ENCODE peak calls at places on chromosomes 7 and 10, in ten cellular contexts. X is HCT116, J is testis, A is gastrocnemius medialis, F is H1, B is heart left ventricle, E is tibial nerve, M is uterus, W is ovary, R is body of pancreas. V is an unnamed sample. For H3K27me3, the result is how much of the 10 kb centered on the place peaks cover.

GRCh38 chr7:136114966-136115762 is 138.0 kb upstream of the MTPN start:
- DNase-seq in J (peak), B (peak), M (no peak), X (peak), F (peak), E (no peak), W (peak), R (peak), A (no peak), V (no peak)

GRCh38 chr10:62112325-62112724 is 156.3 kb downstream of the RTKN2 start:
- DNase-seq in R (no peak), E (no peak), J (no peak), M (no peak), F (no peak), B (no peak), X (no peak), W (no peak), A (no peak), V (no peak)

GRCh38 chr7:82348251-82348650 is 95.3 kb downstream of the CACNA2D1 start:
- DNase-seq in J (peak), M (no peak), E (no peak), R (no peak), A (no peak), B (no peak), W (no peak), X (no peak), F (no peak), V (no peak)

GRCh38 chr7:80466638-80467037 is 45.2 kb downstream of the GNAT3 start:
- DNase-seq in A (no peak), M (no peak), B (no peak), X (no peak), W (no peak), E (no peak), J (no peak), R (no peak), F (no peak), V (no peak)

GRCh38 chr10:103872137-103872933 is 17.0 kb upstream of the SH3PXD2A start:
- DNase-seq in M (no peak), E (no peak), W (no peak), R (no peak), A (peak), B (no peak), X (no peak), J (no peak), F (no peak), V (peak)

GRCh38 chr10:106565546-106565945 is 599.0 kb downstream of the SORCS1 start:
- DNase-seq in B (no peak), A (no peak), W (no peak), M (no peak), F (no peak), J (no peak), E (no peak), R (no peak), X (no peak), V (no peak)

GRCh38 chr10:34526758-34527730 is 288.1 kb downstream of the PARD3 start:
- DNase-seq in A (no peak), B (no peak), W (no peak), J (no peak), M (no peak), X (peak), E (no peak), R (no peak), F (no peak), V (no peak)

GRCh38 chr10:28644647-28645046 is 32.7 kb upstream of the BAMBI start:
- DNase-seq in R (no peak), W (no peak), E (no peak), B (no peak), A (no peak), M (no peak), J (no peak), F (no peak), X (no peak), V (no peak)

GRCh38 chr10:3480281-3480999 is 304.6 kb downstream of the KLF6 start:
- DNase-seq in A (no peak), R (no peak), F (no peak), M (no peak), B (no peak), X (no peak), W (no peak), E (no peak), J (no peak), V (no peak)

GRCh38 chr10:31549936-31550335 is 230.9 kb downstream of the ZEB1 start:
- DNase-seq in E (no peak), R (no peak), B (no peak), J (no peak), W (no peak), A (no peak), X (no peak), F (no peak), M (no peak), V (no peak)

GRCh38 chr10:73019100-73019499 is 64.5 kb upstream of the PLA2G12B start:
- DNase-seq in X (no peak), R (no peak), A (no peak), J (no peak), F (no peak), B (no peak), E (no peak), W (no peak), M (no peak), V (no peak)

GRCh38 chr10:122441961-122442360 is 12.5 kb upstream of the ARMS2 start:
- DNase-seq in M (no peak), A (no peak), B (no peak), E (no peak), R (no peak), X (no peak), W (no peak), J (no peak), F (no peak), V (no peak)

GRCh38 chr10:131901181-131901829 is 497 bp downstream of the PPP2R2D start:
- DNase-seq in B (peak), A (peak), R (peak), J (peak), M (peak), X (no peak), W (peak), F (no peak), E (peak), V (no peak)

GRCh38 chr10:25786181-25786580 is 147.8 kb upstream of the MYO3A start:
- DNase-seq in B (no peak), R (peak), J (no peak), M (no peak), X (no peak), A (no peak), W (no peak), E (no peak), F (no peak), V (no peak)

GRCh38 chr7:82017334-82017943 is 247.6 kb upstream of the HGF start:
- DNase-seq in X (peak), A (no peak), R (no peak), W (no peak), F (no peak), E (no peak), M (no peak), B (no peak), J (no peak), V (no peak)

GRCh38 chr10:48511855-48512191 is 93.0 kb downstream of the ARHGAP22 start:
- DNase-seq in E (no peak), B (no peak), R (no peak), A (no peak), J (no peak), M (no peak), W (no peak), X (no peak), F (peak), V (no peak)

GRCh38 chr7:115124409-115124939 is 202.6 kb downstream of the MDFIC start:
- DNase-seq in B (peak), X (no peak), M (no peak), J (no peak), W (no peak), E (no peak), A (no peak), R (peak), F (no peak), V (no peak)

GRCh38 chr7:128740996-128741395 is 1.8 kb downstream of the CALU start:
- DNase-seq in B (no peak), W (no peak), E (no peak), J (peak), R (peak), M (no peak), X (no peak), F (no peak), A (peak), V (no peak)

GRCh38 chr10:110914411-110914810 is 4.6 kb downstream of the BBIP1 start:
- DNase-seq in B (no peak), A (no peak), F (no peak), X (no peak), W (no peak), E (no peak), J (no peak), M (no peak), R (no peak), V (no peak)

GRCh38 chr10:5545011-5545410 is 20.2 kb downstream of the CALML3 start:
- DNase-seq in W (peak), A (no peak), B (no peak), M (peak), R (peak), F (no peak), X (no peak), J (no peak), E (peak), V (peak)

GRCh38 chr10:129849853-129850252 is 114.2 kb downstream of the EBF3 start:
- DNase-seq in M (no peak), F (no peak), B (no peak), A (no peak), W (no peak), E (no peak), X (no peak), R (no peak), J (no peak), V (no peak)

GRCh38 chr7:84058311-84059076 is 136.1 kb downstream of the SEMA3A start:
- DNase-seq in J (no peak), B (no peak), R (no peak), F (no peak), X (no peak), E (no peak), M (no peak), A (no peak), W (no peak), V (no peak)

GRCh38 chr10:84329094-84329611 is 764 bp downstream of the CCSER2 start:
- DNase-seq in M (no peak), E (no peak), F (no peak), R (peak), J (peak), B (peak), X (no peak), W (no peak), A (no peak), V (no peak)

GRCh38 chr7:46032936-46033335 is 111.9 kb upstream of the IGFBP3 start:
- DNase-seq in X (no peak), R (no peak), W (no peak), E (no peak), A (no peak), J (no peak), B (no peak), M (no peak), F (no peak), V (no peak)

GRCh38 chr10:16562891-16563290 is 41.2 kb upstream of the C1QL3 start:
- DNase-seq in X (no peak), J (no peak), B (no peak), F (no peak), A (no peak), M (no peak), E (no peak), R (no peak), W (no peak), V (no peak)

GRCh38 chr10:129562487-129562886 is 95.4 kb downstream of the MGMT start:
- DNase-seq in A (no peak), W (no peak), F (no peak), M (no peak), R (no peak), X (no peak), J (no peak), E (no peak), B (no peak), V (no peak)

GRCh38 chr7:27203378-27203953 is 3.6 kb upstream of the HOXA13 start:
- DNase-seq in E (no peak), A (no peak), B (no peak), J (no peak), F (peak), X (no peak), R (no peak), M (no peak), W (no peak), V (no peak)

GRCh38 chr7:6212008-6212407 is 60.4 kb downstream of the CYTH3 start:
- DNase-seq in M (no peak), J (no peak), E (no peak), F (no peak), A (no peak), W (no peak), R (no peak), X (no peak), B (no peak), V (no peak)

GRCh38 chr7:27814054-27814453 is 74.1 kb downstream of the TAX1BP1 start:
- DNase-seq in X (no peak), M (no peak), W (no peak), F (no peak), E (no peak), J (no peak), A (no peak), B (no peak), R (no peak), V (no peak)

GRCh38 chr7:3780525-3780924 is 479.5 kb downstream of the SDK1 start:
- DNase-seq in X (no peak), W (no peak), J (no peak), M (no peak), F (no peak), R (no peak), A (no peak), E (no peak), B (no peak), V (no peak)

GRCh38 chr7:78383096-78383495 is 584.5 kb downstream of the PHTF2 start:
- DNase-seq in J (no peak), W (no peak), A (no peak), R (no peak), B (no peak), X (no peak), E (no peak), F (no peak), M (no peak), V (no peak)

GRCh38 chr10:93352638-93353383 is 129.3 kb downstream of the MYOF start:
- DNase-seq in F (no peak), W (no peak), E (no peak), J (no peak), X (no peak), B (no peak), M (no peak), A (no peak), R (no peak), V (no peak)

GRCh38 chr7:42511027-42511426 is 274.0 kb upstream of the GLI3 start:
- DNase-seq in R (no peak), A (no peak), B (no peak), J (no peak), F (no peak), X (no peak), W (no peak), E (no peak), M (no peak), V (no peak)

GRCh38 chr7:5557920-5558401 is 134.3 kb upstream of the TNRC18 start:
- DNase-seq in X (no peak), A (peak), R (peak), J (peak), B (peak), E (peak), W (peak), F (no peak), M (peak), V (peak)

GRCh38 chr10:5563991-5564536 is 39.3 kb downstream of the CALML3 start:
- DNase-seq in X (no peak), J (no peak), R (peak), M (no peak), W (peak), F (no peak), B (no peak), E (peak), A (no peak), V (no peak)

GRCh38 chr7:102883098-102883860 is 29.5 kb upstream of the LRRC17 start:
- DNase-seq in F (no peak), J (no peak), W (no peak), X (no peak), A (no peak), B (no peak), R (no peak), E (no peak), M (no peak), V (no peak)

GRCh38 chr10:30980951-30981616 is 50.6 kb downstream of the ZNF438 start:
- DNase-seq in W (no peak), M (peak), B (peak), X (no peak), J (peak), R (peak), A (peak), F (no peak), E (peak), V (no peak)

GRCh38 chr10:95388539-95388938 is 97.7 kb upstream of the PDLIM1 start:
- DNase-seq in M (no peak), B (no peak), J (no peak), F (no peak), X (no peak), W (no peak), R (peak), E (no peak), A (no peak), V (no peak)

GRCh38 chr10:14601872-14602725 is 172.6 kb downstream of the FAM107B start:
- DNase-seq in E (no peak), F (no peak), R (peak), J (peak), X (peak), B (no peak), W (no peak), A (no peak), M (peak), V (peak)
- TF ChIP-seq POLR2A in E (no peak), F (no peak), R (no peak), J (no peak), X (no peak), B (no peak), W (no peak), A (no peak), M (no peak), V (no peak)

GRCh38 chr10:127790165-127790564 is 53.2 kb downstream of the FOXI2 start:
- DNase-seq in B (no peak), M (no peak), E (no peak), R (no peak), X (no peak), J (no peak), F (no peak), A (no peak), W (no peak), V (no peak)
- H3K27me3 ChIP-seq in B (under half), M (under half), E (under half), R (under half), X (half or more), J (under half), F (under half), A (under half), W (under half), V (under half)

DNA sequence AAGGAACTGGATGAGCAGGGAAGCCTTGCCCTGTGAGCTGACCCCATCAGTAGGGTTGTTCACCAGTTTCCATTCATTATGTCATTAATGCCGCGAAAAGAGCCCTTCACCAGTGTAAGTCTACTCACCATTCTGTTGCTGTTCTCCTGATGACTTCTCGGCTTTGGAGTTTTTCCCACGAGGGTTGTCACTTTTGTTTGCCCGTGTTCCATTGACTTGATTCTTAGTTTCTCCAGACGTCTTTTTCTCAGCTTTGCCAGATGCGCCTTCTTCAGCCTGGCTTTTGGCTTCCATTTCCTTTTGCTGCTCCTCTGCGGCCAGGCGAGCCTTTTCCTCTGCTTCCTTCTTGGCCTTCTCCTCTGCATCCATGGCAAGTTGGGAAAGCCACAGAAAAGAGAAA is 128.8 kb downstream of the PPP1R17 start:
- DNase-seq in W (no peak), E (no peak), A (no peak), M (no peak), J (no peak), R (no peak), B (no peak), F (no peak), X (no peak), V (no peak)
- H3K27ac ChIP-seq in W (no peak), E (no peak), A (no peak), M (no peak), J (no peak), R (no peak), B (no peak), F (no peak), X (no peak), V (no peak)

DNA sequence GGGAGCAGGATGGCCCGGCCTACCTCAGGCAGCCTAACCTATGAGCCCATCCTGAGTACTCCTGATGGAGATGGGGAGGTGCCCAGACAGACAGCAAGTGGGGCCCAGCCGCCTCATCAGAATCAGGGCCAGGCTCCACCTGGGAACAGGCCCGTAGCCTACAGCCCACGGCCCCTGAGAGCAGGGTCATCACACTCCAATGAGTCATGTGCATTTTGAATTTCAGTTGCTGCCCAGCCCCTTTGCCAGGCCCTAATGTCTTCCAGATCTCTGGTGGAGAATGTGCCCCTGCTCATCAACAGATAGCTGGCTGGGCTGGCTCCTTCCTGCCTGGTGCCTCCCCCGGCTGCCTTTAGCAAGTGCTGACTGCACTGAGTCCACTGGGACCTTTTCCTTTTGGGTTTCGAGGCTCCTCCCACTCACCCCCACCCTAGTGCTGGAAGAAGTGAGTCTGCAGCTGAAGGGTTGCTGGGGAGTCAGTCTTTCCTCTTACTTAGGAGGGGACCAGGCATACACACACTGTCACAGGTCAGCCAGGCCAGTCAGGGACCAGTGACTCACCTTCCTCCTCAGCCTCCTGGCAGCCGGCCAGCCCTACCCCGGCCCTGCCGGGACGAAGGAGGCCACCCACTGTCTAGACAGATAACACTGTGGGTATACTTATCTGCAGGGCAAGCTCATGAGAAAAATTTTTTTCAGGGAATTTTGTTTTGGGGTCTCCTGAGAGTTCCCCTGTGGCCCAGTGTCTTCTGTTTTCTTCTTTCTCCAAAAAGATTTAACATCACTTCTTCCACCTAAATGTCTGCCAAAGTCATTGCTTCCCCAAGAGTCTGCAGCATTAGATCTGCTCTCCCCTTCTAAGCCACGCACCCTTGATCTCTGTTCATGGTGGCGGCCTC is 9.1 kb upstream of the ASIC3 start:
- DNase-seq in R (peak), M (peak), J (peak), W (peak), B (peak), A (peak), F (no peak), E (peak), X (no peak), V (no peak)
- TF ChIP-seq POLR2A in R (no peak), M (no peak), J (no peak), W (no peak), B (peak), A (no peak), F (no peak), E (no peak), X (no peak), V (no peak)

DNA sequence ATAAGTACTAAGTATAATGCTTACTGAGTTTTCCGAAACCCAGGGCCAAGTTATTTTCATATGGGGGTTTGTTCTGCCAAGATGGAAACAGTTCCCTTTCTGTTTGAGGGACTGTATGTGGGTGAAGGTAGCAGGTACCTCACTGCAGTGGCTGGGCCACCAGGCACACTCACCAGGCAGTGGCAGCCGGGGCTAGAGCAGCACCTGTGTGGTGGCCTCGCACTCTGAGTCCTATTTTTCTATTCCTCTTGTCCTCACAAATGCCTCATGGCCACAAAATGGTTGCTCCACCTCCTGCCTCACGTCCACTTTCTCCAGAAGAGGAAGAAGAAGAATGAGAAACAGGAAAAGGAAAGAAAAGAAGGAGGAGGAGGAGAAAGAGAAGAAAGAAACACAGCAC is 167.3 kb upstream of the SHH start:
- DNase-seq in B (no peak), R (no peak), M (no peak), J (no peak), W (no peak), E (no peak), X (no peak), F (no peak), A (no peak), V (no peak)
- H3K27me3 ChIP-seq in B (under half), R (under half), M (under half), J (under half), W (under half), E (under half), X (under half), F (under half), A (under half), V (under half)

GRCh38 chr10:75788394-75789205 is 357.2 kb downstream of the LRMDA start:
- DNase-seq in M (no peak), W (no peak), R (peak), B (no peak), E (no peak), J (peak), A (peak), X (no peak), F (no peak), V (no peak)
- H3K27ac ChIP-seq in M (peak), W (no peak), R (peak), B (peak), E (peak), J (no peak), A (no peak), X (no peak), F (no peak), V (no peak)

GRCh38 chr10:119538632-119539358 is 3.7 kb downstream of the RGS10 start:
- DNase-seq in E (no peak), A (no peak), R (no peak), B (no peak), W (no peak), J (no peak), F (no peak), X (no peak), M (no peak), V (peak)
- TF ChIP-seq POLR2A in E (no peak), A (no peak), R (no peak), B (no peak), W (no peak), J (no peak), F (no peak), X (no peak), M (no peak), V (no peak)